ENCODE peak calls at places on chromosomes 11 and 22, in six cellular contexts. One of them, this sample, is unnamed.
A peak's percentile ranks its signal among the peaks of the same experiment; 100 is the strongest.

GRCh38 chr11:133386852-133387251 is 145.4 kb downstream of the OPCML start:
- DNase-seq in uterus: no peak
- DNase-seq in upper lobe of right lung: no peak
- DNase-seq in right cardiac atrium: no peak
- DNase-seq in neural progenitor cell: no peak
- DNase-seq in ovary: no peak
- DNase-seq in this sample: no peak

GRCh38 chr11:8744423-8744822 is 61.8 kb downstream of the RPL27A start:
- DNase-seq in upper lobe of right lung: no peak
- DNase-seq in right cardiac atrium: no peak
- DNase-seq in neural progenitor cell: no peak
- DNase-seq in uterus: no peak
- DNase-seq in ovary: no peak
- DNase-seq in this sample: no peak

GRCh38 chr11:36218283-36218921 is 70.8 kb downstream of the COMMD9 start:
- DNase-seq in upper lobe of right lung: no peak
- DNase-seq in right cardiac atrium: no peak
- DNase-seq in ovary: no peak
- DNase-seq in neural progenitor cell: no peak
- DNase-seq in uterus: no peak
- DNase-seq in this sample: no peak

GRCh38 chr11:32231909-32232493 is 141.1 kb downstream of the RCN1 start:
- DNase-seq in right cardiac atrium: no peak
- DNase-seq in ovary: no peak
- DNase-seq in uterus: no peak
- DNase-seq in upper lobe of right lung: no peak
- DNase-seq in neural progenitor cell: peak; percentile 70
- DNase-seq in this sample: no peak

GRCh38 chr11:46674463-46675287 is 25.7 kb downstream of the ARHGAP1 start:
- DNase-seq in right cardiac atrium: peak; percentile 83
- DNase-seq in neural progenitor cell: peak; percentile 77
- DNase-seq in uterus: no peak
- DNase-seq in ovary: no peak
- DNase-seq in upper lobe of right lung: peak; percentile 64
- DNase-seq in this sample: no peak

GRCh38 chr22:49550766-49551362 is 276.8 kb downstream of the BRD1 start:
- DNase-seq in neural progenitor cell: no peak
- DNase-seq in right cardiac atrium: no peak
- DNase-seq in upper lobe of right lung: peak; percentile 34
- DNase-seq in ovary: no peak
- DNase-seq in uterus: no peak
- DNase-seq in this sample: no peak

GRCh38 chr22:34306361-34306760 is 386.1 kb upstream of the LARGE1 start:
- DNase-seq in neural progenitor cell: no peak
- DNase-seq in right cardiac atrium: no peak
- DNase-seq in uterus: no peak
- DNase-seq in ovary: no peak
- DNase-seq in upper lobe of right lung: no peak
- DNase-seq in this sample: no peak

GRCh38 chr22:22892096-22893052 is 4.8 kb downstream of the IGLL5 start:
- DNase-seq in upper lobe of right lung: no peak
- DNase-seq in uterus: no peak
- DNase-seq in ovary: no peak
- DNase-seq in right cardiac atrium: no peak
- DNase-seq in neural progenitor cell: no peak
- DNase-seq in this sample: no peak

GRCh38 chr11:128524172-128524571 is 63.2 kb downstream of the ETS1 start:
- DNase-seq in right cardiac atrium: no peak
- DNase-seq in uterus: no peak
- DNase-seq in upper lobe of right lung: no peak
- DNase-seq in ovary: no peak
- DNase-seq in neural progenitor cell: no peak
- DNase-seq in this sample: no peak

GRCh38 chr11:117273550-117274289 is 17.4 kb upstream of the BACE1-AS start:
- DNase-seq in upper lobe of right lung: no peak
- DNase-seq in neural progenitor cell: no peak
- DNase-seq in ovary: no peak
- DNase-seq in uterus: no peak
- DNase-seq in right cardiac atrium: no peak
- DNase-seq in this sample: no peak

GRCh38 chr11:35247428-35247827 is 108.5 kb downstream of the CD44 start:
- DNase-seq in uterus: no peak
- DNase-seq in neural progenitor cell: no peak
- DNase-seq in ovary: no peak
- DNase-seq in right cardiac atrium: no peak
- DNase-seq in upper lobe of right lung: no peak
- DNase-seq in this sample: no peak

GRCh38 chr11:71181566-71181965 is 70.8 kb downstream of the SHANK2 start:
- DNase-seq in uterus: no peak
- DNase-seq in neural progenitor cell: no peak
- DNase-seq in right cardiac atrium: no peak
- DNase-seq in ovary: no peak
- DNase-seq in upper lobe of right lung: no peak
- DNase-seq in this sample: no peak

GRCh38 chr11:74142624-74143023 is 28.2 kb downstream of the C2CD3 start:
- DNase-seq in ovary: no peak
- DNase-seq in right cardiac atrium: no peak
- DNase-seq in neural progenitor cell: no peak
- DNase-seq in uterus: no peak
- DNase-seq in upper lobe of right lung: no peak
- DNase-seq in this sample: no peak

GRCh38 chr11:13318498-13319295 is 41.1 kb downstream of the BMAL1 start:
- DNase-seq in neural progenitor cell: no peak
- DNase-seq in uterus: no peak
- DNase-seq in right cardiac atrium: no peak
- DNase-seq in ovary: no peak
- DNase-seq in upper lobe of right lung: no peak
- DNase-seq in this sample: no peak

GRCh38 chr11:22331771-22332170 is 6.4 kb upstream of the SLC17A6 start:
- DNase-seq in upper lobe of right lung: no peak
- DNase-seq in neural progenitor cell: no peak
- DNase-seq in right cardiac atrium: no peak
- DNase-seq in ovary: no peak
- DNase-seq in uterus: no peak
- DNase-seq in this sample: no peak

GRCh38 chr11:118530180-118530682 is 761 bp upstream of the TMEM25 start:
- DNase-seq in neural progenitor cell: no peak
- DNase-seq in right cardiac atrium: no peak
- DNase-seq in uterus: no peak
- DNase-seq in ovary: no peak
- DNase-seq in upper lobe of right lung: peak; percentile 72
- DNase-seq in this sample: no peak

GRCh38 chr11:115166826-115167225 is 337.4 kb downstream of the CADM1 start:
- DNase-seq in ovary: no peak
- DNase-seq in neural progenitor cell: no peak
- DNase-seq in right cardiac atrium: no peak
- DNase-seq in uterus: no peak
- DNase-seq in upper lobe of right lung: no peak
- DNase-seq in this sample: no peak

GRCh38 chr11:115161876-115162275 is 342.3 kb downstream of the CADM1 start:
- DNase-seq in right cardiac atrium: no peak
- DNase-seq in upper lobe of right lung: no peak
- DNase-seq in neural progenitor cell: no peak
- DNase-seq in ovary: no peak
- DNase-seq in uterus: no peak
- DNase-seq in this sample: no peak

GRCh38 chr11:115159122-115159665 is 345.0 kb downstream of the CADM1 start:
- DNase-seq in neural progenitor cell: no peak
- DNase-seq in upper lobe of right lung: no peak
- DNase-seq in uterus: no peak
- DNase-seq in ovary: no peak
- DNase-seq in right cardiac atrium: no peak
- DNase-seq in this sample: no peak

GRCh38 chr11:115164774-115165173 is 339.4 kb downstream of the CADM1 start:
- DNase-seq in right cardiac atrium: no peak
- DNase-seq in uterus: no peak
- DNase-seq in upper lobe of right lung: no peak
- DNase-seq in neural progenitor cell: no peak
- DNase-seq in ovary: peak; percentile 50
- DNase-seq in this sample: no peak

GRCh38 chr11:115162919-115163318 is 341.3 kb downstream of the CADM1 start:
- DNase-seq in neural progenitor cell: no peak
- DNase-seq in right cardiac atrium: no peak
- DNase-seq in uterus: no peak
- DNase-seq in ovary: no peak
- DNase-seq in upper lobe of right lung: no peak
- DNase-seq in this sample: no peak
- H3K4me1 ChIP-seq in neural progenitor cell: no peaks in the 10 kb centered on the region
- H3K4me1 ChIP-seq in right cardiac atrium: no peaks in the 10 kb centered on the region
- H3K4me1 ChIP-seq in uterus: no peaks in the 10 kb centered on the region
- H3K4me1 ChIP-seq in ovary: peaks cover 2% of the 10 kb centered on the region
- H3K4me1 ChIP-seq in upper lobe of right lung: no peaks in the 10 kb centered on the region
- H3K4me1 ChIP-seq in this sample: no peaks in the 10 kb centered on the region

GRCh38 chr11:89625171-89625570 is 84.9 kb upstream of the TRIM77 start:
- DNase-seq in upper lobe of right lung: no peak
- DNase-seq in right cardiac atrium: no peak
- DNase-seq in ovary: no peak
- DNase-seq in uterus: no peak
- DNase-seq in neural progenitor cell: no peak
- DNase-seq in this sample: no peak
- H3K27me3 ChIP-seq in upper lobe of right lung: no peaks in the 10 kb centered on the region
- H3K27me3 ChIP-seq in right cardiac atrium: no peaks in the 10 kb centered on the region
- H3K27me3 ChIP-seq in ovary: no peaks in the 10 kb centered on the region
- H3K27me3 ChIP-seq in uterus: no peaks in the 10 kb centered on the region
- H3K27me3 ChIP-seq in neural progenitor cell: no peaks in the 10 kb centered on the region
- H3K27me3 ChIP-seq in this sample: no peaks in the 10 kb centered on the region

GRCh38 chr22:17199131-17199731 is 20.0 kb downstream of the ADA2 start:
- DNase-seq in ovary: peak; percentile 33
- DNase-seq in neural progenitor cell: peak; percentile 90
- DNase-seq in right cardiac atrium: peak; percentile 76
- DNase-seq in upper lobe of right lung: no peak
- DNase-seq in uterus: peak; percentile 66
- DNase-seq in this sample: no peak
- H3K4me3 ChIP-seq in ovary: peak overlapping the region; percentile 9
- H3K4me3 ChIP-seq in neural progenitor cell: peak overlapping the region; percentile 50
- H3K4me3 ChIP-seq in right cardiac atrium: peak overlapping the region; percentile 48
- H3K4me3 ChIP-seq in upper lobe of right lung: peak overlapping the region; percentile 33
- H3K4me3 ChIP-seq in uterus: peak overlapping the region; percentile 13
- H3K4me3 ChIP-seq in this sample: peak overlapping the region; percentile 56

GRCh38 chr11:64489831-64490441 is 101.1 kb upstream of the SLC22A12 start:
- DNase-seq in neural progenitor cell: peak; percentile 92
- DNase-seq in uterus: peak; percentile 23
- DNase-seq in ovary: peak; percentile 37
- DNase-seq in upper lobe of right lung: peak; percentile 74
- DNase-seq in right cardiac atrium: peak; percentile 76
- DNase-seq in this sample: no peak
- H3K4me1 ChIP-seq in neural progenitor cell: no peaks in the 10 kb centered on the region
- H3K4me1 ChIP-seq in uterus: no peaks in the 10 kb centered on the region
- H3K4me1 ChIP-seq in ovary: no peaks in the 10 kb centered on the region
- H3K4me1 ChIP-seq in upper lobe of right lung: no peaks in the 10 kb centered on the region
- H3K4me1 ChIP-seq in right cardiac atrium: no peaks in the 10 kb centered on the region
- H3K4me1 ChIP-seq in this sample: no peaks in the 10 kb centered on the region

GRCh38 chr11:110712643-110713468 is 619 bp upstream of the ARHGAP20 start:
- DNase-seq in upper lobe of right lung: peak; percentile 59
- DNase-seq in right cardiac atrium: peak; percentile 53
- DNase-seq in neural progenitor cell: peak; percentile 55
- DNase-seq in ovary: peak; percentile 23
- DNase-seq in uterus: peak; percentile 17
- DNase-seq in this sample: no peak

GRCh38 chr11:110710520-110711381 is 1.5 kb downstream of the ARHGAP20 start:
- DNase-seq in neural progenitor cell: peak; percentile 58
- DNase-seq in right cardiac atrium: peak; percentile 45
- DNase-seq in ovary: peak; percentile 50
- DNase-seq in upper lobe of right lung: peak; percentile 76
- DNase-seq in uterus: peak; percentile 55
- DNase-seq in this sample: no peak

GRCh38 chr11:110711448-110711775 is 825 bp downstream of the ARHGAP20 start:
- DNase-seq in neural progenitor cell: no peak
- DNase-seq in right cardiac atrium: no peak
- DNase-seq in upper lobe of right lung: no peak
- DNase-seq in ovary: no peak
- DNase-seq in uterus: no peak
- DNase-seq in this sample: no peak

GRCh38 chr11:110713469-110713776 is 1.2 kb upstream of the ARHGAP20 start:
- DNase-seq in upper lobe of right lung: peak; percentile 35
- DNase-seq in ovary: no peak
- DNase-seq in neural progenitor cell: no peak
- DNase-seq in right cardiac atrium: peak; percentile 28
- DNase-seq in uterus: no peak
- DNase-seq in this sample: no peak

GRCh38 chr11:110711776-110712642 is at the start of gene ARHGAP20:
- DNase-seq in ovary: peak; percentile 72
- DNase-seq in uterus: peak; percentile 77
- DNase-seq in neural progenitor cell: peak; percentile 89
- DNase-seq in right cardiac atrium: peak; percentile 85
- DNase-seq in upper lobe of right lung: peak; percentile 91
- DNase-seq in this sample: peak; percentile 15
- H3K27me3 ChIP-seq in ovary: no peaks in the 10 kb centered on the region
- H3K27me3 ChIP-seq in uterus: no peaks in the 10 kb centered on the region
- H3K27me3 ChIP-seq in neural progenitor cell: peaks cover 100% of the 10 kb centered on the region
- H3K27me3 ChIP-seq in right cardiac atrium: no peaks in the 10 kb centered on the region
- H3K27me3 ChIP-seq in upper lobe of right lung: no peaks in the 10 kb centered on the region
- H3K27me3 ChIP-seq in this sample: no peaks in the 10 kb centered on the region

GRCh38 chr11:1281974-1282365 is 27.5 kb downstream of the TOLLIP start:
- DNase-seq in right cardiac atrium: peak; percentile 62
- DNase-seq in ovary: no peak
- DNase-seq in upper lobe of right lung: no peak
- DNase-seq in neural progenitor cell: no peak
- DNase-seq in uterus: no peak
- DNase-seq in this sample: no peak
- H3K4me3 ChIP-seq in right cardiac atrium: no peak overlapping the region
- H3K4me3 ChIP-seq in ovary: no peak overlapping the region
- H3K4me3 ChIP-seq in upper lobe of right lung: no peak overlapping the region
- H3K4me3 ChIP-seq in neural progenitor cell: no peak overlapping the region
- H3K4me3 ChIP-seq in uterus: no peak overlapping the region
- H3K4me3 ChIP-seq in this sample: no peak overlapping the region

GRCh38 chr11:79663012-79663411 is 222.2 kb upstream of the TENM4 start:
- DNase-seq in right cardiac atrium: no peak
- DNase-seq in uterus: no peak
- DNase-seq in upper lobe of right lung: no peak
- DNase-seq in neural progenitor cell: peak; percentile 37
- DNase-seq in ovary: no peak
- DNase-seq in this sample: no peak
- H3K4me1 ChIP-seq in right cardiac atrium: no peaks in the 10 kb centered on the region
- H3K4me1 ChIP-seq in uterus: no peaks in the 10 kb centered on the region
- H3K4me1 ChIP-seq in upper lobe of right lung: no peaks in the 10 kb centered on the region
- H3K4me1 ChIP-seq in neural progenitor cell: peaks cover 15% of the 10 kb centered on the region
- H3K4me1 ChIP-seq in ovary: peaks cover 1% of the 10 kb centered on the region
- H3K4me1 ChIP-seq in this sample: no peaks in the 10 kb centered on the region

DNA sequence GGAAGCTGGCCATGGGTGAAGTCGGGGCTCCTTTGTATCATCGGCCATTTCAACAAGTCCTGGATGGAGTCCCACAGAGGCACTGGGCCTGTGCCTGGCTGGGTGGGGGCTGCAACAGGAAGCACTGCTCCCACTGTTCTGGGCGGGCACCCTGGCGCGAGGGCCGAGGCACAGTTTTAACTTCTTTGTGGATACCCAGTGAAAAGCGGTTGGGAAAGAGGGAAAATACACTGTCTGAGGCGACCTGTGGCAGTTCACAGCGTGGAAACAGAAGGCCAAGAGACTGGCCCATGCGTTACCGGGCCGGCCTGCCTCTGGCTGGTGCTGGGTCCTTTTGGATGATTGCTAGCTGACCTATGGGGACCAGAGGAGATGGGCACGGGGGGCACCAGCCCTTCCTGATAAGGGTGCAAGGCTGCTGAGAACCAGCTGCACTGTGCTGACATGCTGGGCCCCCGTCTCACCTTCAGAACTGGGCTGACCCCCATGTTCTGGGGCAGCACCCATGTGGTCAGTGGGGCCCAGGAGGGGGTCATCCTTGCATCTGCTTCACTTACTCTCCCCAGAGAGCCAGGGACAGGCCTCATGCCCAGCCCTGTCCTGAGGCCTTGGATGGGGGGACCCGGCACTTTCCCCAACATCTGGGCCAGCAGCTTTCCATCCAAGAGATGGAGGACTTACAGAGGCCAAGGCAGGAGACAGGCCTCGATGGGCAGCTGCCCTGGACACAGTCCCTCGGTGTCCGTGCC is 4.2 kb downstream of the OVOL1 start:
- DNase-seq in right cardiac atrium: no peak
- DNase-seq in uterus: no peak
- DNase-seq in neural progenitor cell: no peak
- DNase-seq in upper lobe of right lung: no peak
- DNase-seq in ovary: no peak
- DNase-seq in this sample: no peak
- H3K27me3 ChIP-seq in right cardiac atrium: no peaks in the 10 kb centered on the region
- H3K27me3 ChIP-seq in uterus: peaks cover 23% of the 10 kb centered on the region
- H3K27me3 ChIP-seq in neural progenitor cell: peaks cover 53% of the 10 kb centered on the region
- H3K27me3 ChIP-seq in upper lobe of right lung: peaks cover 18% of the 10 kb centered on the region
- H3K27me3 ChIP-seq in ovary: peaks cover 3% of the 10 kb centered on the region
- H3K27me3 ChIP-seq in this sample: no peaks in the 10 kb centered on the region